ENCODE peak calls at places on chromosomes 6 and 20, in nine cellular contexts. J, K, Q, U, W, N, M, O and D are unnamed samples.

GRCh38 chr6:51827580-51827979 is 259.8 kb downstream of the PKHD1 start:
- DNase-seq in J (no peak), K (no peak), Q (no peak), U (no peak), W (no peak), N (no peak), M (no peak), O (no peak), D (no peak)

GRCh38 chr6:39778581-39779270 is 13.4 kb upstream of the DAAM2 start:
- DNase-seq in J (no peak), K (no peak), Q (no peak), U (no peak), W (no peak), N (no peak), M (no peak), O (no peak), D (no peak)

GRCh38 chr20:32479012-32479411 is 106.1 kb downstream of the NOL4L start:
- DNase-seq in J (no peak), K (no peak), Q (no peak), U (no peak), W (no peak), N (no peak), M (no peak), O (no peak), D (no peak)

GRCh38 chr6:107305391-107305790 is 154.0 kb downstream of the PDSS2 start:
- DNase-seq in J (no peak), K (no peak), Q (no peak), U (peak), W (no peak), N (no peak), M (no peak), O (no peak), D (no peak)

GRCh38 chr20:10671850-10672578 is 1.8 kb downstream of the JAG1 start:
- DNase-seq in J (no peak), K (no peak), Q (peak), U (no peak), W (no peak), N (no peak), M (peak), O (no peak), D (peak)

GRCh38 chr6:44020148-44020547 is 107.1 kb downstream of the MRPL14 start:
- DNase-seq in J (no peak), K (no peak), Q (no peak), U (peak), W (no peak), N (no peak), M (no peak), O (no peak), D (no peak)

GRCh38 chr6:34485321-34486060 is 19.6 kb downstream of the PACSIN1 start:
- DNase-seq in J (no peak), K (no peak), Q (no peak), U (no peak), W (no peak), N (no peak), M (no peak), O (no peak), D (no peak)

GRCh38 chr6:44176130-44176934 is 17.7 kb downstream of the CAPN11 start:
- DNase-seq in J (no peak), K (no peak), Q (no peak), U (no peak), W (no peak), N (no peak), M (no peak), O (no peak), D (no peak)

GRCh38 chr6:53604623-53605190 is 59.8 kb upstream of the GCLC start:
- DNase-seq in J (no peak), K (no peak), Q (no peak), U (no peak), W (no peak), N (no peak), M (no peak), O (no peak), D (no peak)

GRCh38 chr20:57065646-57066045 is 200.8 kb downstream of the BMP7 start:
- DNase-seq in J (no peak), K (peak), Q (no peak), U (no peak), W (no peak), N (no peak), M (peak), O (no peak), D (no peak)

GRCh38 chr20:32554965-32555289 is 30.2 kb downstream of the NOL4L start:
- DNase-seq in J (no peak), K (no peak), Q (no peak), U (no peak), W (no peak), N (no peak), M (no peak), O (no peak), D (no peak)

GRCh38 chr6:2857580-2858337 is 16.1 kb upstream of the SERPINB1 start:
- DNase-seq in J (peak), K (peak), Q (peak), U (peak), W (no peak), N (no peak), M (no peak), O (no peak), D (peak)

GRCh38 chr20:46592580-46593362 is 42.3 kb upstream of the OCSTAMP start:
- DNase-seq in J (no peak), K (no peak), Q (peak), U (no peak), W (no peak), N (no peak), M (no peak), O (no peak), D (no peak)

GRCh38 chr6:63910863-63911665 is 275.5 kb downstream of the PHF3 start:
- DNase-seq in J (no peak), K (no peak), Q (no peak), U (peak), W (no peak), N (no peak), M (no peak), O (no peak), D (no peak)

GRCh38 chr6:158324136-158324535 is 11.9 kb downstream of the TULP4 start:
- DNase-seq in J (no peak), K (no peak), Q (no peak), U (peak), W (no peak), N (no peak), M (no peak), O (no peak), D (no peak)

GRCh38 chr20:62855120-62855519 is 6.5 kb downstream of the TCFL5 start:
- DNase-seq in J (no peak), K (no peak), Q (no peak), U (no peak), W (no peak), N (no peak), M (no peak), O (no peak), D (no peak)

GRCh38 chr20:58910473-58910872 is 58.0 kb downstream of the GNAS start:
- DNase-seq in J (no peak), K (no peak), Q (no peak), U (no peak), W (no peak), N (no peak), M (no peak), O (no peak), D (no peak)